ENCODE peak calls at places on chromosomes 7 and 10, in six cellular contexts. V is ureter, J is activated T-cell treated with anti-CD3 and anti-CD28 coated beads for 1 hour, I is dermis blood vessel endothelial cell, A is lower lobe of right lung, G is T-helper 1 cell. N is an unnamed sample.

GRCh38 chr7:37065779-37066271 is 341.5 kb upstream of the AOAH start:
- DNase-seq in V (no peak), A (no peak), I (no peak), J (no peak), G (no peak), N (no peak)

GRCh38 chr7:154347867-154348266 is 295.7 kb downstream of the DPP6 start:
- DNase-seq in J (no peak), I (no peak), G (no peak), A (no peak), V (no peak), N (no peak)

GRCh38 chr7:16465469-16466086 is at the start of gene SOSTDC1:
- DNase-seq in J (no peak), A (no peak), I (peak), G (no peak), V (no peak), N (no peak)

GRCh38 chr10:29412452-29413004 is 123.7 kb downstream of the LYZL1 start:
- DNase-seq in G (no peak), J (no peak), I (no peak), V (no peak), A (no peak), N (no peak)

GRCh38 chr10:62805139-62806092 is 896 bp downstream of the ADO start:
- DNase-seq in G (no peak), J (no peak), V (peak), A (peak), I (peak), N (no peak)

GRCh38 chr7:45874408-45875131 is 1.7 kb upstream of the CCDC201 start:
- DNase-seq in G (no peak), A (no peak), V (no peak), J (no peak), I (peak), N (no peak)

GRCh38 chr10:68973975-68974374 is 14.6 kb upstream of the KIFBP start:
- DNase-seq in J (no peak), G (no peak), I (no peak), V (no peak), A (no peak), N (no peak)

GRCh38 chr7:54560726-54561125 is 18.6 kb downstream of the VSTM2A start:
- DNase-seq in V (no peak), J (no peak), I (no peak), A (no peak), G (no peak), N (no peak)

GRCh38 chr7:7702826-7703225 is 15.6 kb downstream of the RPA3 start:
- DNase-seq in G (no peak), J (no peak), V (no peak), I (no peak), A (no peak), N (no peak)

GRCh38 chr10:35643151-35643975 is 1.3 kb upstream of the FZD8 start:
- DNase-seq in A (peak), J (no peak), G (no peak), V (peak), I (peak), N (no peak)

GRCh38 chr7:137017221-137017620 is 148.8 kb downstream of the CHRM2 start:
- DNase-seq in J (no peak), G (no peak), A (no peak), I (no peak), V (no peak), N (no peak)

GRCh38 chr7:7792089-7792488 is 73.7 kb upstream of the RPA3 start:
- DNase-seq in J (no peak), I (no peak), A (no peak), G (no peak), V (no peak), N (no peak)

GRCh38 chr10:19945275-19945674 is 129.0 kb downstream of the PLXDC2 start:
- DNase-seq in J (no peak), V (peak), G (no peak), I (no peak), A (no peak), N (no peak)

GRCh38 chr10:62689712-62690111 is 114.8 kb upstream of the ADO start:
- DNase-seq in A (no peak), I (peak), G (no peak), J (no peak), V (no peak), N (no peak)

GRCh38 chr7:107643938-107644703 is 16.5 kb upstream of the SLC26A4 start:
- DNase-seq in A (no peak), J (no peak), V (no peak), I (no peak), G (no peak), N (no peak)

GRCh38 chr7:142553216-142553615 is 196.1 kb upstream of the PRSS1 start:
- DNase-seq in I (no peak), V (no peak), A (no peak), G (no peak), J (no peak), N (no peak)

GRCh38 chr7:68619476-68619875 is 978.8 kb upstream of the AUTS2 start:
- DNase-seq in J (no peak), I (no peak), G (no peak), V (no peak), A (no peak), N (no peak)

GRCh38 chr10:7337431-7338171 is 73.2 kb downstream of the SFMBT2 start:
- DNase-seq in G (no peak), J (no peak), A (no peak), V (no peak), I (peak), N (no peak)

GRCh38 chr7:99030951-99031350 is 113.0 kb downstream of the SMURF1 start:
- DNase-seq in V (peak), A (no peak), G (no peak), J (no peak), I (no peak), N (no peak)

GRCh38 chr7:41579961-41580935 is 122.6 kb downstream of the INHBA start:
- DNase-seq in J (no peak), I (peak), G (no peak), V (no peak), A (no peak), N (no peak)